ENCODE peak calls at places on chromosome 17, in eight cellular contexts. One of them, this sample, is unnamed. For H3K9me3, the result is how much of the 10 kb centered on the place peaks cover.

GRCh38 chr17:58088624-58089023 is 5.4 kb downstream of the DYNLL2 start:
- DNase-seq in K562: no peak
- DNase-seq in HepG2: no peak
- DNase-seq in A549: no peak
- DNase-seq in H1: no peak
- DNase-seq in endothelial cell of umbilical vein: no peak
- DNase-seq in HCT116: no peak
- DNase-seq in GM12878: no peak
- DNase-seq in this sample: no peak

GRCh38 chr17:44022246-44022645 is 7.5 kb upstream of the TMEM101 start:
- DNase-seq in HepG2: no peak
- DNase-seq in H1: no peak
- DNase-seq in HCT116: no peak
- DNase-seq in endothelial cell of umbilical vein: no peak
- DNase-seq in K562: no peak
- DNase-seq in A549: no peak
- DNase-seq in GM12878: no peak
- DNase-seq in this sample: no peak

GRCh38 chr17:14622622-14623101 is 321.8 kb downstream of the HS3ST3B1 start:
- DNase-seq in HepG2: no peak
- DNase-seq in GM12878: no peak
- DNase-seq in K562: no peak
- DNase-seq in endothelial cell of umbilical vein: no peak
- DNase-seq in HCT116: no peak
- DNase-seq in A549: no peak
- DNase-seq in H1: no peak
- DNase-seq in this sample: no peak

GRCh38 chr17:35171834-35172233 is 22.4 kb downstream of the SLC35G3 start:
- DNase-seq in GM12878: no peak
- DNase-seq in HepG2: no peak
- DNase-seq in HCT116: no peak
- DNase-seq in endothelial cell of umbilical vein: no peak
- DNase-seq in A549: no peak
- DNase-seq in K562: no peak
- DNase-seq in H1: no peak
- DNase-seq in this sample: no peak

GRCh38 chr17:58337126-58337599 is 8.6 kb upstream of the TSPOAP1 start:
- DNase-seq in endothelial cell of umbilical vein: no peak
- DNase-seq in A549: no peak
- DNase-seq in HepG2: no peak
- DNase-seq in H1: no peak
- DNase-seq in K562: no peak
- DNase-seq in HCT116: no peak
- DNase-seq in GM12878: no peak
- DNase-seq in this sample: peak

GRCh38 chr17:73119631-73120030 is 27.1 kb upstream of the SLC39A11 start:
- DNase-seq in K562: no peak
- DNase-seq in GM12878: no peak
- DNase-seq in A549: no peak
- DNase-seq in H1: no peak
- DNase-seq in endothelial cell of umbilical vein: no peak
- DNase-seq in HepG2: no peak
- DNase-seq in HCT116: no peak
- DNase-seq in this sample: no peak

GRCh38 chr17:59649886-59650285 is 30.2 kb downstream of the CLTC start:
- DNase-seq in GM12878: no peak
- DNase-seq in endothelial cell of umbilical vein: no peak
- DNase-seq in H1: no peak
- DNase-seq in A549: no peak
- DNase-seq in HepG2: no peak
- DNase-seq in HCT116: no peak
- DNase-seq in K562: no peak
- DNase-seq in this sample: no peak

GRCh38 chr17:8101721-8102120 is 14.2 kb upstream of the ALOX12B start:
- DNase-seq in GM12878: no peak
- DNase-seq in HCT116: no peak
- DNase-seq in K562: no peak
- DNase-seq in A549: no peak
- DNase-seq in H1: no peak
- DNase-seq in endothelial cell of umbilical vein: no peak
- DNase-seq in HepG2: no peak
- DNase-seq in this sample: no peak

GRCh38 chr17:72661093-72661944 is 431.2 kb downstream of the SLC39A11 start:
- DNase-seq in GM12878: no peak
- DNase-seq in A549: no peak
- DNase-seq in H1: no peak
- DNase-seq in HepG2: peak
- DNase-seq in endothelial cell of umbilical vein: no peak
- DNase-seq in HCT116: peak
- DNase-seq in K562: no peak
- DNase-seq in this sample: peak

GRCh38 chr17:38352245-38353083 is 820 bp downstream of the SOCS7 start:
- DNase-seq in HCT116: no peak
- DNase-seq in GM12878: no peak
- DNase-seq in A549: no peak
- DNase-seq in H1: peak
- DNase-seq in K562: peak
- DNase-seq in HepG2: no peak
- DNase-seq in endothelial cell of umbilical vein: peak
- DNase-seq in this sample: peak

GRCh38 chr17:55434721-55435120 is 13.1 kb upstream of the MMD start:
- DNase-seq in A549: no peak
- DNase-seq in K562: no peak
- DNase-seq in H1: no peak
- DNase-seq in endothelial cell of umbilical vein: no peak
- DNase-seq in GM12878: no peak
- DNase-seq in HCT116: no peak
- DNase-seq in HepG2: no peak
- DNase-seq in this sample: no peak

GRCh38 chr17:49746791-49747490 is 17.0 kb downstream of the FAM117A start:
- DNase-seq in A549: no peak
- DNase-seq in endothelial cell of umbilical vein: no peak
- DNase-seq in HCT116: no peak
- DNase-seq in K562: no peak
- DNase-seq in GM12878: peak
- DNase-seq in H1: no peak
- DNase-seq in HepG2: no peak
- DNase-seq in this sample: no peak

GRCh38 chr17:80858301-80859003 is 133.2 kb upstream of the CHMP6 start:
- DNase-seq in K562: no peak
- DNase-seq in endothelial cell of umbilical vein: no peak
- DNase-seq in A549: no peak
- DNase-seq in HepG2: no peak
- DNase-seq in HCT116: no peak
- DNase-seq in H1: no peak
- DNase-seq in GM12878: no peak
- DNase-seq in this sample: no peak

GRCh38 chr17:49789278-49789578 is 747 bp downstream of the KAT7 start:
- DNase-seq in GM12878: no peak
- DNase-seq in H1: no peak
- DNase-seq in A549: no peak
- DNase-seq in endothelial cell of umbilical vein: no peak
- DNase-seq in HepG2: no peak
- DNase-seq in K562: no peak
- DNase-seq in HCT116: no peak
- DNase-seq in this sample: no peak

GRCh38 chr17:1736348-1737281 is 6.1 kb upstream of the SERPINF2 start:
- DNase-seq in HCT116: no peak
- DNase-seq in GM12878: no peak
- DNase-seq in HepG2: peak
- DNase-seq in H1: no peak
- DNase-seq in endothelial cell of umbilical vein: no peak
- DNase-seq in A549: peak
- DNase-seq in K562: peak
- DNase-seq in this sample: peak

GRCh38 chr17:33987162-33987561 is 267.9 kb upstream of the CCL2 start:
- DNase-seq in A549: no peak
- DNase-seq in HCT116: no peak
- DNase-seq in endothelial cell of umbilical vein: no peak
- DNase-seq in K562: no peak
- DNase-seq in GM12878: no peak
- DNase-seq in HepG2: no peak
- DNase-seq in H1: no peak
- DNase-seq in this sample: no peak

GRCh38 chr17:6768447-6768846 is 7.6 kb upstream of the FBXO39 start:
- DNase-seq in HepG2: no peak
- DNase-seq in K562: no peak
- DNase-seq in A549: no peak
- DNase-seq in H1: no peak
- DNase-seq in endothelial cell of umbilical vein: no peak
- DNase-seq in GM12878: no peak
- DNase-seq in HCT116: no peak
- DNase-seq in this sample: no peak
- H3K9me3 ChIP-seq in HepG2: under half
- H3K9me3 ChIP-seq in K562: under half
- H3K9me3 ChIP-seq in A549: under half
- H3K9me3 ChIP-seq in H1: under half
- H3K9me3 ChIP-seq in endothelial cell of umbilical vein: under half
- H3K9me3 ChIP-seq in GM12878: under half
- H3K9me3 ChIP-seq in HCT116: under half
- H3K9me3 ChIP-seq in this sample: under half

DNA sequence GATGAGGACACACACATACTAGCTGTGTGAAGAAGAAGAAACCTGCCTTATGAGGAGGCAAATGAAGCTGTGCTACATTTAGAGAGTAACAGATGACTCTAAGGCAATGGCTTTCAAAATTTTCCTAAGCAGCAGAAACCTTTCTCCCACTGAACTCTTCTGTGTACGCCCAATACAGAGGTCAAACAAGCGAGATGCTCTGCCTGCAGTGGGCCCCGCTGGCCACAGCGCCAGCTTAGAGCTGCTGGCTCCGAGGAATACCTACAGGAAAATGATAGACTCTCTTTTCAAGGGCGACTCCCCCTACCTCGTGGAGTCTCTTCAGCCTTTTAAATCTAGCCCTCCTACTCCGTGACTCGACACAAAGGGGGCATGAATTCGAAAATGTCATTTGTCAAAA is 39.2 kb downstream of the GNA13 start:
- DNase-seq in HCT116: no peak
- DNase-seq in H1: peak
- DNase-seq in HepG2: peak
- DNase-seq in A549: no peak
- DNase-seq in K562: no peak
- DNase-seq in GM12878: no peak
- DNase-seq in endothelial cell of umbilical vein: no peak
- DNase-seq in this sample: no peak
- TF ChIP-seq MAX in HCT116: no peak
- TF ChIP-seq MAX in H1: no peak
- TF ChIP-seq MAX in HepG2: no peak
- TF ChIP-seq MAX in A549: no peak
- TF ChIP-seq MAX in K562: no peak
- TF ChIP-seq MAX in GM12878: no peak
- TF ChIP-seq MAX in endothelial cell of umbilical vein: no peak
- TF ChIP-seq MAX in this sample: no peak

DNA sequence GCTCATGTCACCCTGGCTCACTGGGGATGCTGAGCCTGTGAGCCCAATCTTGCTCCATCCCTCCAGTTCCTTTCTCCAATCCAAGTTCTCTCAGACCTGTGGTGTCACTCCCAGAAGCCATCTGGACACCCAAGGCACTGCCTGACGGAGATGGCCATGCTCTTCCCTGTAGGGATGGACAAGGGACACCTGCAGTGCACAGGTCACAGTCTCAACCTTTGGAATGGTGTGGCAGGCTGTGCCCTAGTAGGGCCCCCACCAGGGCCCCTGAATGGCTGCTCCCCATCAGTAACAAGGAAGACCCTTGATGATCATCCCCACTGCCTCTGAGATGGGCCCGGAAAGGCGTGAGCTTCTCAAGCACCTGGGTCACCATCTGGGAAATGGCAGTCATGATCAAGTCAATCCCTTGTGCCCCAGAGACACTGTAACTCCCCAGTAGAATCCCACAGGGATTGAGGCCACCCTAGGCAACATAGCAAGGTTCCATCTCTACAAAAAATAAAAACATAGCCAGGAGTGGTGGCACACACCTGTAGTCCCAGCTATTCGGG is 822.5 kb downstream of the KCNJ18 start:
- DNase-seq in endothelial cell of umbilical vein: no peak
- DNase-seq in A549: no peak
- DNase-seq in HepG2: no peak
- DNase-seq in K562: no peak
- DNase-seq in GM12878: no peak
- DNase-seq in HCT116: no peak
- DNase-seq in H1: no peak
- DNase-seq in this sample: no peak
- H3K9me3 ChIP-seq in endothelial cell of umbilical vein: under half
- H3K9me3 ChIP-seq in A549: under half
- H3K9me3 ChIP-seq in HepG2: under half
- H3K9me3 ChIP-seq in K562: under half
- H3K9me3 ChIP-seq in GM12878: under half
- H3K9me3 ChIP-seq in HCT116: under half
- H3K9me3 ChIP-seq in H1: under half
- H3K9me3 ChIP-seq in this sample: under half

GRCh38 chr17:20191066-20191465 is 181.9 kb downstream of the SPECC1 start:
- DNase-seq in K562: no peak
- DNase-seq in H1: no peak
- DNase-seq in endothelial cell of umbilical vein: no peak
- DNase-seq in A549: no peak
- DNase-seq in HepG2: no peak
- DNase-seq in GM12878: no peak
- DNase-seq in HCT116: no peak
- DNase-seq in this sample: no peak
- TF ChIP-seq MAX in K562: no peak
- TF ChIP-seq MAX in H1: no peak
- TF ChIP-seq MAX in endothelial cell of umbilical vein: no peak
- TF ChIP-seq MAX in A549: no peak
- TF ChIP-seq MAX in HepG2: no peak
- TF ChIP-seq MAX in GM12878: no peak
- TF ChIP-seq MAX in HCT116: no peak
- TF ChIP-seq MAX in this sample: peak

This sample was measured in SK-N-SH.